ENCODE peak calls at places on chromosomes 12 and 14, in seven cellular contexts. L is GM23248, G is fibroblast of lung, V is PC-3, O is endothelial cell of umbilical vein, F is hepatocyte, H is astrocyte. J is an unnamed sample.

GRCh38 chr12:66916189-66916588 is 237.3 kb upstream of the GRIP1 start:
- DNase-seq in L (no peak), G (no peak), V (no peak), O (no peak), F (no peak), H (no peak), J (peak; percentile 27)

GRCh38 chr12:95790912-95791849 is 617 bp upstream of the NTN4 start:
- DNase-seq in L (peak; percentile 56), G (peak; percentile 15), V (peak; percentile 64), O (peak; percentile 46), F (peak; percentile 43), H (no peak), J (peak; percentile 23)

GRCh38 chr12:121132601-121133481 is at the start of gene P2RX7:
- DNase-seq in L (peak; percentile 91), G (peak; percentile 56), V (peak; percentile 95), O (peak; percentile 77), F (peak; percentile 48), H (peak; percentile 26), J (peak; percentile 63)

GRCh38 chr12:45535610-45536180 is 193.8 kb upstream of the ARID2 start:
- DNase-seq in L (no peak), G (no peak), V (no peak), O (no peak), F (no peak), H (no peak), J (no peak)

GRCh38 chr12:46049665-46050064 is 59.3 kb upstream of the SCAF11 start:
- DNase-seq in L (no peak), G (no peak), V (peak; percentile 7), O (no peak), F (no peak), H (no peak), J (no peak)

GRCh38 chr12:89363084-89363483 is 10.8 kb upstream of the DUSP6 start:
- DNase-seq in L (no peak), G (no peak), V (no peak), O (no peak), F (no peak), H (no peak), J (no peak)

GRCh38 chr12:121776190-121777098 is 17.0 kb downstream of the RHOF start:
- DNase-seq in L (peak; percentile 73), G (no peak), V (peak; percentile 81), O (peak; percentile 50), F (peak; percentile 87), H (no peak), J (peak; percentile 80)

GRCh38 chr12:112182499-112182898 is 57.1 kb downstream of the TRAFD1 start:
- DNase-seq in L (peak; percentile 19), G (peak; percentile 6), V (no peak), O (no peak), F (no peak), H (no peak), J (no peak)

GRCh38 chr12:131695968-131696367 is 14.9 kb upstream of the SFSWAP start:
- DNase-seq in L (no peak), G (no peak), V (no peak), O (no peak), F (no peak), H (no peak), J (no peak)

GRCh38 chr12:111424189-111424792 is 18.6 kb downstream of the SH2B3 start:
- DNase-seq in L (no peak), G (no peak), V (no peak), O (no peak), F (no peak), H (no peak), J (no peak)

GRCh38 chr12:116636636-116637519 is 77.7 kb downstream of the MAP1LC3B2 start:
- DNase-seq in L (no peak), G (no peak), V (no peak), O (no peak), F (peak; percentile 29), H (no peak), J (no peak)
- H3K27ac ChIP-seq in L (no peak overlapping the region), G (no peak overlapping the region), V (no peak overlapping the region), O (no peak overlapping the region), F (peak overlapping the region; percentile 1), H (no peak overlapping the region), J (no peak overlapping the region)

GRCh38 chr12:124994435-124994975 is 1.1 kb downstream of the BRI3BP start:
- DNase-seq in L (no peak), G (no peak), V (peak; percentile 27), O (no peak), F (peak; percentile 49), H (peak; percentile 4), J (peak; percentile 26)
- TF ChIP-seq EZH2 in L (no peak), G (no peak), V (no peak), O (no peak), F (no peak), H (no peak), J (no peak)

GRCh38 chr12:6831021-6831420 is 2.8 kb downstream of the P3H3 start:
- DNase-seq in L (no peak), G (no peak), V (no peak), O (no peak), F (no peak), H (no peak), J (no peak)

GRCh38 chr12:6828671-6829531 is 694 bp downstream of the P3H3 start:
- DNase-seq in L (peak; percentile 88), G (peak; percentile 65), V (no peak), O (no peak), F (peak; percentile 80), H (peak; percentile 47), J (peak; percentile 33)

GRCh38 chr12:6829532-6830220 is 1.5 kb downstream of the P3H3 start:
- DNase-seq in L (peak; percentile 44), G (no peak), V (no peak), O (peak; percentile 72), F (no peak), H (peak; percentile 31), J (peak; percentile 63)

GRCh38 chr12:6831450-6831995 is 3.3 kb downstream of the P3H3 start:
- DNase-seq in L (no peak), G (no peak), V (no peak), O (no peak), F (no peak), H (no peak), J (no peak)

GRCh38 chr12:6830286-6830892 is 2.2 kb downstream of the P3H3 start:
- DNase-seq in L (no peak), G (no peak), V (no peak), O (no peak), F (no peak), H (no peak), J (no peak)
- H3K27ac ChIP-seq in L (no peak overlapping the region), G (no peak overlapping the region), V (no peak overlapping the region), O (no peak overlapping the region), F (no peak overlapping the region), H (no peak overlapping the region), J (no peak overlapping the region)

DNA sequence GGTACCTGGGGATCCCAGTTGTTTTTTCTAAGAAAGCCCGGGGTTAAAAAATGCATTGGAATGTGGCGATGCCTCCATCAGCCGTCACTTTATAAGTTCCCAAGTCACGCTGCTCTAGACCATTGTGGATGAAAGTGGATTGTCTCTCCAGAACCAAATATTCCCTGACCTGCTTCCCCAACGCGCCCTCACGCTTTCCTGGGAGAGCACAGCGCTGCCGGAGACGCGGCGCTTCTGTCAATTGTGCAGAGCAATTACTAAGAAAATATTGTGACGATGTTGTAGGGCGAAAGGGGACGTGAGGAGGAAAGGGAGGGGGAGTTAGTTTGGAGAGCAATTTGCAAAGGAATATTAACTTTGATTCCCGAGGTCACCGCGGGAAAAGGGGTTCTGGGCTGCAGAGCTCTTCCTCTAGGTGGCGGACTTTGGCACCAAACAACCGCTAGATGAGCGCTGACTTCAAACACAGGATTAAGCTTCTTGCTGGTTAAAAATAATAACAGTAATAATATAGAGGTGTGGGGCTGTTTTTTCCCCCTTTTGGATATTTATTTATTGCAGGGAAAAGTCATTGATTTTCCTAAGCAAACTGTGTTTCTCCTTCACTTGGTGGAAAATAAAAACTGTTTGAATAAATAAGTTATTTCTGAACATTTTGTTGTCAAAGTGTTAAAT is 9.6 kb upstream of the FOXG1 start:
- DNase-seq in L (peak; percentile 77), G (peak; percentile 56), V (peak; percentile 63), O (peak; percentile 34), F (peak; percentile 64), H (peak; percentile 45), J (peak; percentile 68)
- TF ChIP-seq EZH2 in L (no peak), G (peak; percentile 91), V (peak; percentile 68), O (peak; percentile 87), F (peak; percentile 97), H (peak; percentile 86), J (peak; percentile 100)

GRCh38 chr12:129563266-129563665 is 340.6 kb downstream of the TMEM132D start:
- DNase-seq in L (no peak), G (no peak), V (no peak), O (no peak), F (no peak), H (no peak), J (no peak)

GRCh38 chr12:129558036-129558435 is 345.8 kb downstream of the TMEM132D start:
- DNase-seq in L (no peak), G (peak; percentile 68), V (no peak), O (no peak), F (no peak), H (peak; percentile 52), J (no peak)

GRCh38 chr12:129564768-129565167 is 339.1 kb downstream of the TMEM132D start:
- DNase-seq in L (no peak), G (peak; percentile 32), V (no peak), O (no peak), F (no peak), H (peak; percentile 14), J (no peak)

DNA sequence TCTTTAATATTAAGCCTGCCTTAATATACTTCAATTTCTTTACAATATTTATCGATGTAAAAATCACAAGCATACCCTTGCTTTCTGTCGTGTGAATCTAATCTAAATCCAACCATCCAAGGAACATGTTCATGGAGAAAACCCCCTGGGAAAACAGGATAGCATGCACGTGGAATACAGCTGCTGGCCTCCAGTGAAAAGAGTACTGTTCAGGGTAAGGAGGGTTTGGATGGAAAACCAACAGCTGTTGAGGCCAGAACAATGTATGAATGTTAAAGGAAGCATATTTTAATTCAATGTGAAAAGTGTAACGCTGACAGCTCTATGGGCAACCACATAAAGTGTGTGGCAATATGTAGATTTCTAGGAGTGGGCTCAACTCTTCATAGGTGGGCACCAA is 344.1 kb downstream of the TMEM132D start:
- DNase-seq in L (no peak), G (no peak), V (no peak), O (no peak), F (no peak), H (no peak), J (no peak)
- H3K27ac ChIP-seq in L (no peak overlapping the region), G (no peak overlapping the region), V (no peak overlapping the region), O (no peak overlapping the region), F (no peak overlapping the region), H (no peak overlapping the region), J (no peak overlapping the region)

DNA sequence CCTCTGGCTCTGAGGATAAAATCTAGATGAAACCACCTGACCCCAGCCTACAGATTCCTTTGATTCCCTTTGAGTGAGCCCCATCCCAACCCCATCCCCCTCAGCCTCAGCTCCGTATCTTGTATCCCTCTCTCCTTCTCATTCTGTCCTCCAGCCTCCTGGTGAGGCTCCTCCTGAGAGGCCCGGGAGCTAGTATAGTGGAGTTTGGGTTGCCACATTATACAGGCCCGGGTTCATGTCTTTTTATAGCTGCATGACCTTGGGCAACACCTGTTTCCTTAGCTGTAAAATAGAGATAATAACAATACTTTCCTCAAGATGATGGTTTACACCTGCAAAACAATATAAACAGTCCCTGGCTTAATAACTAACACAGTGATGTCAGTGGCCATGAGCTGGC is 89.8 kb downstream of the STAB2 start:
- DNase-seq in L (no peak), G (no peak), V (no peak), O (peak; percentile 17), F (peak; percentile 26), H (no peak), J (no peak)
- TF ChIP-seq EZH2 in L (no peak), G (no peak), V (no peak), O (no peak), F (no peak), H (no peak), J (no peak)

GRCh38 chr14:36659010-36659821 is 2.4 kb upstream of the PAX9 start:
- DNase-seq in L (no peak), G (no peak), V (peak; percentile 18), O (no peak), F (no peak), H (no peak), J (no peak)
- H3K27ac ChIP-seq in L (no peak overlapping the region), G (no peak overlapping the region), V (no peak overlapping the region), O (no peak overlapping the region), F (no peak overlapping the region), H (no peak overlapping the region), J (no peak overlapping the region)

J was measured in A673.